ENCODE peak calls at places on chromosomes 4 and X, in four cellular contexts. N, E, G and T are unnamed samples.

GRCh38 chr4:41134581-41134980 is 79.8 kb downstream of the APBB2 start:
- DNase-seq in N (no peak), E (no peak), G (no peak), T (no peak)

GRCh38 chr4:123340381-123340701 is 56.3 kb upstream of the SPRY1 start:
- DNase-seq in N (no peak), E (peak; percentile 61), G (no peak), T (peak; percentile 78)

GRCh38 chr4:41670530-41670929 is 78.0 kb downstream of the PHOX2B start:
- DNase-seq in N (no peak), E (no peak), G (no peak), T (no peak)

GRCh38 chr4:106238819-106239420 is 77.1 kb downstream of the TBCK start:
- DNase-seq in N (no peak), E (peak; percentile 36), G (no peak), T (no peak)

GRCh38 chrX:48703642-48704481 is 7.3 kb downstream of the SUV39H1 start:
- DNase-seq in N (no peak), E (no peak), G (no peak), T (no peak)

GRCh38 chr4:158013858-158014257 is 159.0 kb downstream of the GASK1B start:
- DNase-seq in N (no peak), E (peak; percentile 59), G (no peak), T (no peak)

GRCh38 chrX:40471965-40472648 is 108.7 kb upstream of the ATP6AP2 start:
- DNase-seq in N (peak; percentile 26), E (peak; percentile 30), G (peak; percentile 29), T (peak; percentile 34)

GRCh38 chrX:119605398-119605738 is 856 bp downstream of the NKRF start:
- DNase-seq in N (no peak), E (no peak), G (no peak), T (no peak)

GRCh38 chr4:27100713-27101112 is 240.1 kb downstream of the STIM2 start:
- DNase-seq in N (no peak), E (no peak), G (no peak), T (no peak)

GRCh38 chrX:39309721-39310152 is 508.5 kb downstream of the MID1IP1 start:
- DNase-seq in N (peak; percentile 41), E (peak; percentile 57), G (peak; percentile 82), T (no peak)

GRCh38 chr4:173436149-173436579 is 37.2 kb upstream of the SCRG1 start:
- DNase-seq in N (no peak), E (peak; percentile 48), G (no peak), T (peak; percentile 88)

GRCh38 chr4:2062168-2062807 is 3.2 kb downstream of the NAT8L start:
- DNase-seq in N (no peak), E (no peak), G (no peak), T (no peak)

GRCh38 chr4:104728380-104729122 is 233.9 kb upstream of the CXXC4 start:
- DNase-seq in N (no peak), E (peak; percentile 20), G (no peak), T (peak; percentile 81)

GRCh38 chr4:99947608-99948007 is 1.2 kb upstream of the DNAJB14 start:
- DNase-seq in N (no peak), E (no peak), G (no peak), T (no peak)

GRCh38 chr4:26836539-26836938 is 24.1 kb upstream of the STIM2 start:
- DNase-seq in N (no peak), E (no peak), G (no peak), T (no peak)

GRCh38 chrX:128929281-128930057 is 593.8 kb downstream of the SMARCA1 start:
- DNase-seq in N (no peak), E (no peak), G (no peak), T (no peak)

GRCh38 chr4:182642831-182643230 is 274.4 kb downstream of the DCTD start:
- DNase-seq in N (no peak), E (peak; percentile 56), G (no peak), T (peak; percentile 46)

GRCh38 chr4:66489783-66490452 is 819.6 kb upstream of the EPHA5 start:
- DNase-seq in N (no peak), E (peak; percentile 82), G (no peak), T (peak; percentile 24)

GRCh38 chrX:73930300-73930699 is 367.3 kb downstream of the CHIC1 start:
- DNase-seq in N (no peak), E (no peak), G (no peak), T (no peak)

GRCh38 chr4:10677796-10678497 is 6.6 kb downstream of the CLNK start:
- DNase-seq in N (no peak), E (no peak), G (no peak), T (no peak)

GRCh38 chr4:126479709-126480108 is 1153.0 kb upstream of the INTU start:
- DNase-seq in N (no peak), E (no peak), G (no peak), T (no peak)

GRCh38 chrX:6170424-6170823 is 58.2 kb downstream of the NLGN4X start:
- DNase-seq in N (no peak), E (no peak), G (no peak), T (no peak)

GRCh38 chrX:69618803-69619202 is 2.9 kb downstream of the EDA start:
- DNase-seq in N (peak; percentile 22), E (peak; percentile 5), G (peak; percentile 6), T (no peak)

GRCh38 chrX:69615323-69615722 is 590 bp upstream of the EDA start:
- DNase-seq in N (no peak), E (no peak), G (no peak), T (no peak)

GRCh38 chrX:69615779-69616519 is at the start of gene EDA:
- DNase-seq in N (peak; percentile 88), E (peak; percentile 43), G (peak; percentile 65), T (peak; percentile 36)

GRCh38 chrX:69614896-69615295 is 1.0 kb upstream of the EDA start:
- DNase-seq in N (peak; percentile 24), E (no peak), G (no peak), T (no peak)

DNA sequence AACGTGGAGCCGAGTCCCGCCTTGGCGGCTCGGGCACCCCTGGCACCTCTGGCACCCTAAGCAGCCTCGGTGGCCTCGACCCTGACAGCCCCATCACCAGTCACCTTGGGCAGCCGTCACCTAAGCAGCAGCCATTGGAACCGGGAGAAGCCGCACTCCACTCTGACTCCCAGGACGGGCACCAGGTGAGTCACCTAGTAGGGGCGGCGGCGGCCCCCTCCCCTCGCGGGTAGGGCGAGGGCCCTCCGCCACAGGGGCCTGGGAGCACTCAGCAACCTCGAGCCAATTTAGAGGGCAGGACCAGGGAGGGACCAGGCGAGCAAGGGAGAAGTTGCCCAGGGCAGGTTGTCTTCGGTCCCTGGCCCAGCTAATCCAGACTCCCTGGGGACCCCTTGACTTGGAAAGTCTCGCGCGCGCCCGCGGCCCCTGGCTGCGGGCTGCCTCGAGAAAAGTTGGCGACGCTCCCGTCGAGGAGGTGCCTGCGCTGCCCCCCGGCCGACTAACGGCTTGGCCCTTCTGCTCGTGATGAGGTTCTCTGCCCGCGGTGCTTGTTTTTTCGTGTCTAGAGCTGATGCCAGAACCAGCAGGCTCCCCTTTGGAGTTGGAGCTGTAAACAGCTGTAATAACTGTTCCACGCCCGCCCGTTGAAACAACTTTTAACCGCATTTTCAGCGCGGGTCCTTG is 749 bp downstream of the EDA start:
- DNase-seq in N (peak; percentile 29), E (no peak), G (peak; percentile 1), T (no peak)
- H3K4me3 ChIP-seq in N (peak overlapping the region; percentile 55), E (peak overlapping the region; percentile 42), G (peak overlapping the region; percentile 43), T (peak overlapping the region; percentile 51)

GRCh38 chr4:174928174-174928573 is 10.0 kb downstream of the ADAM29 start:
- DNase-seq in N (no peak), E (no peak), G (no peak), T (no peak)
- H3K4me3 ChIP-seq in N (no peak overlapping the region), E (no peak overlapping the region), G (no peak overlapping the region), T (no peak overlapping the region)

GRCh38 chrX:133786382-133786781 is 199.0 kb downstream of the GPC3 start:
- DNase-seq in N (no peak), E (no peak), G (no peak), T (no peak)

GRCh38 chrX:133794151-133794550 is 191.2 kb downstream of the GPC3 start:
- DNase-seq in N (no peak), E (no peak), G (no peak), T (peak; percentile 6)

GRCh38 chrX:133796282-133796681 is 189.1 kb downstream of the GPC3 start:
- DNase-seq in N (no peak), E (no peak), G (no peak), T (no peak)

DNA sequence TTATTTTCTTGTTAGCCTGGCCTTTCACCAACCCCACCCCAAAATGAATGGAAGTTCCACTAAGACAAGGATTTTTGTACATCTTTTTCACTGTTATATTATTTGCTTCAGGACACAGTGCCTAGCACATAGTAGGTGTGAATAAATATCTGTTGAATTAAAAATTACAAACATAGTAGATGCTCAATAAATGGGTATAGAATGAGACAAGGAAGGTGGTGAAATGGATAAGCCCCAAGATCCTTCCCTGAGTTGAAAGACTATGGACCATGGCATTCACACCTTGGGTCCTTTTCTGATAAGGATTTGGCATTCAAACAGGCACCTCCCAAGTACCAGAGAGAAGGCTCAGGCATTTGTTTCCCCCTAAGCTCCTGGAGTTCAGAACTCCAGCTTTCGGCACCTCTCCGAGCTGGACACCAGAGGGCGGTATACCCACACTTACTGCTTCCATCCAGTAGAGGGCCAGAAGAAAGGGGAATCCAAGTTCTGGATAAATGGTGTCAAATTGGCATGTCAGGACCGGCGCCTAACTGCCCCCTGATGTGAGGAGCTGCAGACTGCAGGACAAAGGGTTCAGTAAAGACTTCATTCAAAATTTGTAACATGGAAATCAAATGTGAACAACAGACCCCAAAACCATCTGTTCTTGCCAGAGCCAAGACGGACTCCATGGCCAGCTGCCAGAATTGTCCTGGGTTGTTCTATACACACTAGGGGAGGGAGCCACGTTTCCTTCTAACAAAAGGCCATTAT is 193.0 kb downstream of the GPC3 start:
- DNase-seq in N (peak; percentile 57), E (peak; percentile 48), G (peak; percentile 67), T (peak; percentile 18)
- H3K4me3 ChIP-seq in N (no peak overlapping the region), E (peak overlapping the region; percentile 29), G (no peak overlapping the region), T (peak overlapping the region; percentile 33)

DNA sequence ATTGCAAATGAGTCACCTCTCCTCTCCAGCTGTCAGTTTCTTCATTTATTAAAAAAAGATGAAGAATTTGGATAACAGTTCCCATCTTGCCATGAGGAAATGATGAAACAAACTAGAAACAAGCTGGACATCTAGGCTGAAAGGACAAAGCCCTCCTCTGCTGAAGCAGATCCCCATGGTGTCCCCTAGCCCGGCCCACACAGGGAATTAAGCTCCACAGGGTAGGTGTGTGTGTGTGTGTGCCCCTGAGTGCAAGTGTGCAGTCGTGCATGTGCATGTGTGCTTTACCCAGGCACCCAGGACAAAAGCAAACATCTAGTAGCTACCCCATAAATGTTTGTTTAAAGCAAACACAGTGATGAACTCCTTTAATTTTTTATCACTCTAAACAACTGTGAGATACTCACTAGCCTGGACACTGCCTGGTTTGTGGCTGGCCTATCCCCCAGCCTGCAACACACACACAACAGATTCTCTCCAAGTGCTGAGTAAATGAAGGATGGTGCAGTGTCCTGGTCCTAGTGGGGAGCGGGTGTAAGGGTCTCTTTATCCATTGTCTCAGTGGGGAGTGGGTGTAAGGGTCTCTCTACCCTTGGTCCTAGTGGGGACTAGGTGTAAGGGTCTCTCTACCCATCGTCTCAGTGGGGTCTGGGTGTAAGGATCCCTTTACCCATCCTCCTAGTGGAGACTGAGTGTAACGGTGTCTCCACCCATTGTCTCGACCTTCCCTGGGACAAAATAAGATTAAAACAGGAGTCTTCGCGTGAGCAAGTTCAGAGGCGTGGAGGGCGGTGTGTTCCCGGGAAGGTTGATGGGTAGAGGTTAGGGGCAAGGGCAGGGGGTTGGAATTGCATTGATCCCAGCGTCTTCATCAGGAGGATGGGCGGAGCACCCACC is 688 bp upstream of the EVC start:
- DNase-seq in N (no peak), E (peak; percentile 14), G (no peak), T (no peak)
- H3K4me3 ChIP-seq in N (peak overlapping the region; percentile 55), E (peak overlapping the region; percentile 77), G (no peak overlapping the region), T (peak overlapping the region; percentile 75)

GRCh38 chrX:9341305-9342201 is 123.3 kb upstream of the TBL1X start:
- DNase-seq in N (peak; percentile 51), E (no peak), G (peak; percentile 74), T (no peak)
- H3K4me3 ChIP-seq in N (no peak overlapping the region), E (peak overlapping the region; percentile 2), G (peak overlapping the region; percentile 62), T (peak overlapping the region; percentile 21)